ENCODE peak calls at places on chromosomes 3 and 15, in seven cellular contexts. H is HepG2, L is K562, N is SK-N-SH, G is GM12878, R is H1, J is HCT116. M is an unnamed sample.

GRCh38 chr3:124158174-124158812 is 166.4 kb upstream of the ROPN1 start:
- DNase-seq in H (no peak), L (no peak), N (peak; percentile 67), G (no peak), R (peak; percentile 50), J (no peak), M (no peak)

GRCh38 chr15:47523669-47524068 is 193.6 kb upstream of the SEMA6D start:
- DNase-seq in H (no peak), L (no peak), N (no peak), G (no peak), R (no peak), J (no peak), M (no peak)

GRCh38 chr15:27744651-27745050 is 354.5 kb downstream of the OCA2 start:
- DNase-seq in H (no peak), L (no peak), N (no peak), G (no peak), R (no peak), J (no peak), M (no peak)

GRCh38 chr3:148938306-148938705 is 53.0 kb upstream of the GYG1 start:
- DNase-seq in H (no peak), L (no peak), N (no peak), G (no peak), R (no peak), J (no peak), M (no peak)

GRCh38 chr3:62587169-62587568 is 213.8 kb upstream of the FEZF2 start:
- DNase-seq in H (no peak), L (no peak), N (no peak), G (no peak), R (no peak), J (no peak), M (no peak)

GRCh38 chr3:169604118-169604517 is 59.4 kb downstream of the MECOM start:
- DNase-seq in H (no peak), L (no peak), N (no peak), G (no peak), R (no peak), J (no peak), M (no peak)

GRCh38 chr3:194471863-194472262 is 14.9 kb downstream of the ATP13A3 start:
- DNase-seq in H (no peak), L (no peak), N (no peak), G (no peak), R (no peak), J (no peak), M (no peak)

GRCh38 chr3:64344721-64345207 is 119.5 kb upstream of the PRICKLE2 start:
- DNase-seq in H (no peak), L (no peak), N (no peak), G (no peak), R (no peak), J (no peak), M (peak; percentile 50)

GRCh38 chr3:127606086-127606805 is 8.0 kb downstream of the MCM2 start:
- DNase-seq in H (no peak), L (no peak), N (no peak), G (no peak), R (no peak), J (no peak), M (no peak)

GRCh38 chr3:121836069-121836468 is 1.1 kb downstream of the EAF2 start:
- DNase-seq in H (no peak), L (no peak), N (no peak), G (no peak), R (no peak), J (no peak), M (no peak)

GRCh38 chr15:101049856-101050646 is 130.9 kb downstream of the LRRK1 start:
- DNase-seq in H (no peak), L (no peak), N (peak; percentile 50), G (no peak), R (peak; percentile 38), J (no peak), M (no peak)

GRCh38 chr15:89926158-89926557 is 13.4 kb upstream of the ARPIN start:
- DNase-seq in H (no peak), L (no peak), N (no peak), G (no peak), R (no peak), J (no peak), M (no peak)

GRCh38 chr3:47802734-47803477 is at the start of gene DHX30:
- DNase-seq in H (peak; percentile 68), L (peak; percentile 98), N (peak; percentile 94), G (no peak), R (peak; percentile 91), J (no peak), M (peak; percentile 67)

GRCh38 chr3:58085616-58086015 is 77.4 kb downstream of the FLNB start:
- DNase-seq in H (no peak), L (no peak), N (no peak), G (no peak), R (no peak), J (no peak), M (no peak)
- TF ChIP-seq JUND in H (no peak), L (no peak), N (no peak), G (no peak), R (no peak), J (no peak), M (no peak)

GRCh38 chr15:40258544-40258943 is 19.7 kb downstream of the PAK6 start:
- DNase-seq in H (no peak), L (no peak), N (no peak), G (no peak), R (no peak), J (no peak), M (no peak)
- TF ChIP-seq JUND in H (no peak), L (no peak), N (no peak), G (no peak), R (no peak), J (no peak), M (no peak)

GRCh38 chr3:134511500-134511899 is 25.6 kb downstream of the CEP63 start:
- DNase-seq in H (no peak), L (no peak), N (no peak), G (no peak), R (no peak), J (no peak), M (no peak)
- TF ChIP-seq JUND in H (no peak), L (no peak), N (no peak), G (no peak), R (no peak), J (no peak), M (no peak)

DNA sequence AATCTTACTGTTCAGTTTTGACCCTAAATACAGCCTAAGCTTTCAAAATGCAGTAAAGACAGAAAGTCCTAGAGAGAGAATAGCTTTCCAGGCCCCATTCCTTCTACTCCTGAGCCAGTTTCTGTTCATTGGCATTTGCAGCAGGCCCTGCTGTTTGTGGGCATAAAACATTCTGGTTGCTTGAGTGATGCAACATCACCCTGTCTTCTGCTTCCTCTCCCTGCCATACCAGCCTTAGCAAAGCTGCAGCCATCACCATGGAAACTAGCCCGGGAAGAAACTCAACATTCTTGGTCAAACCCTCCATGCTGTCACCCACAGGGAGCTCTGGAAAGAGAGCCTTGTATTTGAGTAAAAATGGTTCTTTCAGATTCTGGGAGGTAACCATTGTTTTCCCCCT is 325.7 kb downstream of the MAGI1 start:
- DNase-seq in H (no peak), L (no peak), N (no peak), G (no peak), R (no peak), J (no peak), M (no peak)
- TF ChIP-seq JUND in H (no peak), L (no peak), N (no peak), G (no peak), R (no peak), J (no peak), M (no peak)